ENCODE peak calls at places on chromosomes 2 and 18, in six cellular contexts. D is dorsolateral prefrontal cortex, C is Peyer's patch, X is fibroblast of lung, P is prostate gland, O is hepatocyte. E is an unnamed sample.

GRCh38 chr18:61824733-61825363 is 68.0 kb downstream of the RNF152 start:
- DNase-seq in P (no peak), X (peak; percentile 14), C (no peak), O (peak; percentile 11), D (no peak), E (no peak)

GRCh38 chr2:31129835-31130561 is 8.2 kb downstream of the GALNT14 start:
- DNase-seq in D (no peak), P (no peak), X (no peak), C (no peak), O (no peak), E (no peak)

GRCh38 chr2:197089659-197090058 is 163.2 kb upstream of the PGAP1 start:
- DNase-seq in X (no peak), C (no peak), O (no peak), P (no peak), D (no peak), E (no peak)

GRCh38 chr2:200321780-200322534 is 15.5 kb downstream of the SPATS2L start:
- DNase-seq in X (no peak), O (no peak), P (no peak), D (no peak), C (no peak), E (no peak)

GRCh38 chr2:231041061-231041689 is 3.9 kb downstream of the C2orf72 start:
- DNase-seq in C (no peak), P (no peak), X (no peak), D (no peak), O (no peak), E (no peak)

GRCh38 chr18:10590412-10590811 is 64.6 kb downstream of the NAPG start:
- DNase-seq in X (no peak), D (no peak), P (no peak), O (no peak), C (no peak), E (no peak)

GRCh38 chr2:183951636-183952035 is 646.7 kb upstream of the ZNF804A start:
- DNase-seq in X (peak; percentile 4), O (no peak), C (no peak), P (no peak), D (no peak), E (no peak)

GRCh38 chr2:212451786-212452200 is 86.8 kb downstream of the ERBB4 start:
- DNase-seq in D (no peak), X (peak; percentile 91), P (no peak), O (peak; percentile 5), C (no peak), E (peak; percentile 53)

GRCh38 chr2:136212426-136213378 is 94.8 kb upstream of the CXCR4 start:
- DNase-seq in O (no peak), C (peak; percentile 53), D (no peak), X (no peak), P (no peak), E (no peak)

GRCh38 chr2:42976400-42976799 is 184.0 kb upstream of the HAAO start:
- DNase-seq in P (no peak), X (no peak), D (no peak), O (no peak), C (no peak), E (no peak)

GRCh38 chr2:42973771-42974170 is 181.4 kb upstream of the HAAO start:
- DNase-seq in D (no peak), C (no peak), X (peak; percentile 25), O (no peak), P (no peak), E (no peak)

GRCh38 chr2:42974697-42975357 is 182.4 kb upstream of the HAAO start:
- DNase-seq in O (peak; percentile 87), C (peak; percentile 79), D (peak; percentile 75), X (peak; percentile 67), P (peak; percentile 64), E (peak; percentile 55)

GRCh38 chr2:42974303-42974696 is 181.9 kb upstream of the HAAO start:
- DNase-seq in D (peak; percentile 13), P (no peak), X (peak; percentile 51), O (no peak), C (no peak), E (no peak)

GRCh38 chr2:42975358-42975717 is 183.0 kb upstream of the HAAO start:
- DNase-seq in O (no peak), D (no peak), P (no peak), C (no peak), X (no peak), E (no peak)
- H3K27ac ChIP-seq in O (peak overlapping the region; percentile 96), D (peak overlapping the region; percentile 66), P (peak overlapping the region; percentile 46), C (peak overlapping the region; percentile 64), X (peak overlapping the region; percentile 75), E (peak overlapping the region; percentile 81)

DNA sequence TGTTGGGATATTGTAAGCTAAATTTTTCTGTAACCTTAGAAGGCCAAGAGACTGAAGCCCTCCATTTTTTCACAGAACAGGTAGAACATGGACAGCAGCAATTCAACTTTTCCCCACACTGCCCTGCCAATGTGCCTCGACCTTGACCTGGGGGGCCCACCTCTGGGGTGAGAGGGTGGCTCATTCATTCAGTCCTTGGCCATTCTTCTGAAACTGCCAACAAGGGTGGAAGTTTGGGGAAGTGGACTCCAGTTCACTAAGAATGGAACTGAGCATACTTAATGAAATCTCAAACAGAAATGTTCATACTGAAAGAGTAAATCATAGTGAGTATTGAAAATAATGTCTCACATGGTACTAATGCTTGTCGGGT is 1.1 kb downstream of the EEF1B2 start:
- DNase-seq in C (no peak), P (no peak), X (no peak), D (no peak), O (no peak), E (no peak)
- H3K27ac ChIP-seq in C (no peak overlapping the region), P (no peak overlapping the region), X (no peak overlapping the region), D (no peak overlapping the region), O (peak overlapping the region; percentile 94), E (peak overlapping the region; percentile 21)

DNA sequence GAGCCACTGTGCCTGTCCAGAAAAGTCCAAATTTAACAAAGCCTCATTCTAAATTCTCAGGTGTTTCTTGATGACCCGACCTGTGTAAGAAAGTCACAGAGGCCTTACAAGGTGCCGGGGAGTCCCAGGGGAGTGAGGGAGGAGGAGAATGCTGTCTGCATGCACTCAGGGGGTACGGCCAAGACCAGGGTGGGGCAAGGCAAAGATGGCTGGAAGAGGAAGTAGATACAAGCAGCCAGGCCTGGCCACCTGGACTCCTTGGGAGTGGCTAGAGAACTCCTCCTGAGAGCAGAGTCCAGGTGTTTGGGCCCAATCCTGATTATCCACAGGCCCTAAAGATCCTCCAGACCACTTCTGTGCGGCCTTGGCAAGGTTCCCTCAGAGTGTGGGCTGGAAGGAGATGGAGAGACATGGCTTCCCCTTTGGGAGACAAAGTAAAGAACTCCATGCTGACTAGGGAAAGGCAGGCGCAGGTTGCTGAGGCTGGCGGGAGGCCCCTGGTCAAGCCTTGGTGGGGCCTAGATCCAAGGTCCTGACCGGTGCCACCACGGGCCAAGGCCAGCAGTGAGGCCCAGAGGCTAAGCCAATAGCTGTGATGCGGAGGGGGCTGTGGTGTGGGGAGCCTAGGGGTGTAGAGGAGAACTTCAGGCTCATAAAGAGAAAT is 74.7 kb downstream of the COPS8 start:
- DNase-seq in X (no peak), P (no peak), D (no peak), C (no peak), O (no peak), E (no peak)
- H3K27ac ChIP-seq in X (no peak overlapping the region), P (no peak overlapping the region), D (no peak overlapping the region), C (peak overlapping the region; percentile 17), O (no peak overlapping the region), E (no peak overlapping the region)

DNA sequence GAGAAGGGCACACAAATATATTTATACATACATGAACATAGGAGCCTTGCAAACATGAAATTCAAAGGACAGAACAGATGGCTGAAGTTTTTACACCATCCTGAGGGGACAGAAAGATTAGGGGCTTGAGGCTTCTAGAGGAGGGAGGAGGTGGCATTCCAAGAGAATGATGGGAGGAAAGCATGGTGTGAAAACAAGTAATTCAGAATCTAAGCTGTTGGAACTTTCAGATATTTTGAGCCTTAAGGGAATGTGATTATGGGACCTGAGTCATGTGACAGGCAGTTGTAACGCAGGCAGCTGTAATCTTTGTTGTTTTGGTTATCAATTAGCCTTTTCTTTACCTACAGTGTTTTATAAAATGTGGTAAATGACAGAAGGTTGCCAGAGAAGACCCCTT is 225.2 kb upstream of the SPOPL start:
- DNase-seq in O (no peak), C (no peak), D (no peak), P (no peak), X (peak; percentile 20), E (no peak)
- H3K27ac ChIP-seq in O (peak overlapping the region; percentile 72), C (no peak overlapping the region), D (no peak overlapping the region), P (no peak overlapping the region), X (no peak overlapping the region), E (no peak overlapping the region)

GRCh38 chr2:43058761-43059160 is 167.6 kb downstream of the ZFP36L2 start:
- DNase-seq in P (no peak), X (no peak), C (no peak), D (no peak), O (no peak), E (no peak)
- H3K27ac ChIP-seq in P (no peak overlapping the region), X (no peak overlapping the region), C (no peak overlapping the region), D (peak overlapping the region; percentile 82), O (peak overlapping the region; percentile 70), E (peak overlapping the region; percentile 89)

GRCh38 chr18:48959921-48960920 is 9.5 kb upstream of the SMAD7 start:
- DNase-seq in O (peak; percentile 34), D (no peak), P (no peak), C (no peak), X (peak; percentile 78), E (no peak)

GRCh38 chr18:48962252-48962856 is 11.6 kb upstream of the SMAD7 start:
- DNase-seq in P (no peak), D (no peak), O (no peak), C (no peak), X (no peak), E (no peak)

GRCh38 chr18:48961547-48961946 is 10.8 kb upstream of the SMAD7 start:
- DNase-seq in O (peak; percentile 32), X (peak; percentile 86), D (no peak), P (no peak), C (no peak), E (no peak)

GRCh38 chr18:48963555-48964480 is 13.1 kb upstream of the SMAD7 start:
- DNase-seq in C (no peak), P (no peak), D (no peak), O (no peak), X (peak; percentile 63), E (no peak)

GRCh38 chr18:48962857-48963554 is 12.2 kb upstream of the SMAD7 start:
- DNase-seq in C (no peak), D (no peak), X (peak; percentile 48), O (no peak), P (no peak), E (no peak)
- H3K27ac ChIP-seq in C (peak overlapping the region; percentile 52), D (peak overlapping the region; percentile 13), X (no peak overlapping the region), O (no peak overlapping the region), P (no peak overlapping the region), E (peak overlapping the region; percentile 9)

GRCh38 chr2:210623506-210623905 is 67.1 kb downstream of the CPS1 start:
- DNase-seq in D (no peak), O (no peak), C (no peak), X (no peak), P (no peak), E (no peak)
- H3K27ac ChIP-seq in D (no peak overlapping the region), O (no peak overlapping the region), C (no peak overlapping the region), X (no peak overlapping the region), P (no peak overlapping the region), E (no peak overlapping the region)

GRCh38 chr2:159960413-159960812 is 102.0 kb downstream of the PLA2R1 start:
- DNase-seq in O (peak; percentile 16), C (no peak), P (peak; percentile 6), D (no peak), X (peak; percentile 93), E (peak; percentile 93)
- H3K27ac ChIP-seq in O (no peak overlapping the region), C (no peak overlapping the region), P (no peak overlapping the region), D (no peak overlapping the region), X (no peak overlapping the region), E (no peak overlapping the region)

E was measured in RWPE1.